ENCODE peak calls at places on chromosomes 13 and 19, in ten cellular contexts. Z is GM04503; D is left lung; T is nephron progenitor cell; G is activated CD4-positive, alpha-beta T cell treated with anti-CD3 and anti-CD28 coated beads for 1 hour; K is GM10248; H is neural crest cell; S is PC-3; X is NCI-H1092 treated with DMSO at 0.1 percent for 48 hours; W is stimulated activated CD4-positive, alpha-beta T cell treated with anti-CD3 and anti-CD28 coated beads, Interleukin-2, amount 100 ng/mL, for 48 hours. F is an unnamed sample.

GRCh38 chr19:52991484-52991883 is 22.2 kb upstream of the ERVV-1 start:
- DNase-seq in W (no peak), Z (peak), K (no peak), H (no peak), G (no peak), S (peak), T (no peak), X (no peak), D (no peak), F (no peak)

GRCh38 chr19:54790711-54791110 is 12.7 kb upstream of the KIR2DL4 start:
- DNase-seq in S (no peak), H (no peak), G (no peak), D (no peak), Z (no peak), K (no peak), W (no peak), X (no peak), T (no peak), F (no peak)

GRCh38 chr13:34391071-34391470 is 551.0 kb upstream of the NBEA start:
- DNase-seq in H (no peak), D (no peak), W (no peak), X (no peak), S (peak), K (no peak), G (no peak), Z (no peak), T (no peak), F (no peak)

GRCh38 chr19:14048439-14049153 is 13.3 kb downstream of the PALM3 start:
- DNase-seq in S (peak), Z (no peak), G (peak), X (peak), K (peak), H (peak), T (peak), W (peak), D (peak), F (peak)

GRCh38 chr19:17777840-17778620 is 16.9 kb upstream of the B3GNT3 start:
- DNase-seq in X (no peak), W (peak), S (peak), K (peak), Z (no peak), T (peak), H (peak), G (no peak), D (peak), F (peak)

GRCh38 chr19:3283886-3284657 is 59.6 kb downstream of the CELF5 start:
- DNase-seq in S (no peak), X (no peak), K (no peak), G (no peak), H (no peak), Z (no peak), W (no peak), T (no peak), D (no peak), F (no peak)

GRCh38 chr13:113397606-113398425 is 33.9 kb upstream of the GRTP1 start:
- DNase-seq in S (no peak), D (peak), G (no peak), X (no peak), K (no peak), T (no peak), W (no peak), H (no peak), Z (no peak), F (peak)

GRCh38 chr13:113905942-113906341 is 42.1 kb upstream of the GAS6 start:
- DNase-seq in S (no peak), X (no peak), H (no peak), W (no peak), K (no peak), T (no peak), G (no peak), Z (no peak), D (no peak), F (no peak)

GRCh38 chr13:99505814-99506269 is 4.6 kb downstream of the TM9SF2 start:
- DNase-seq in Z (no peak), T (no peak), H (no peak), S (peak), W (no peak), X (no peak), G (no peak), D (no peak), K (no peak), F (no peak)

GRCh38 chr19:42113641-42114348 is 18.5 kb downstream of the POU2F2 start:
- DNase-seq in W (no peak), T (peak), D (no peak), G (no peak), H (no peak), K (peak), X (peak), S (peak), Z (peak), F (peak)

GRCh38 chr19:54551293-54551692 is 22.3 kb upstream of the LILRA2 start:
- DNase-seq in S (no peak), X (no peak), T (no peak), D (no peak), Z (no peak), W (no peak), H (no peak), G (no peak), K (peak), F (no peak)

GRCh38 chr19:14979136-14979497 is 547 bp downstream of the SLC1A6 start:
- DNase-seq in X (peak), T (no peak), W (no peak), G (no peak), K (no peak), S (no peak), Z (no peak), D (no peak), H (no peak), F (no peak)

GRCh38 chr13:83882626-83882959 is 319 bp upstream of the SLITRK1 start:
- DNase-seq in S (no peak), D (no peak), G (no peak), X (no peak), K (no peak), Z (no peak), H (no peak), W (no peak), T (no peak), F (no peak)

GRCh38 chr13:28548872-28549271 is 53.9 kb upstream of the FLT1 start:
- DNase-seq in D (no peak), H (no peak), K (no peak), X (no peak), S (no peak), W (no peak), Z (no peak), G (no peak), T (no peak), F (peak)

GRCh38 chr19:7470540-7471305 is 18.1 kb downstream of the PEX11G start:
- DNase-seq in H (no peak), S (no peak), D (no peak), K (no peak), T (no peak), G (no peak), Z (no peak), X (no peak), W (no peak), F (no peak)

GRCh38 chr13:59946924-59947323 is 216.8 kb downstream of the DIAPH3 start:
- DNase-seq in D (no peak), K (no peak), X (no peak), H (no peak), W (no peak), T (no peak), Z (peak), S (no peak), G (no peak), F (no peak)

GRCh38 chr13:73602295-73602694 is 531.9 kb downstream of the KLF12 start:
- DNase-seq in H (no peak), Z (no peak), T (no peak), K (no peak), G (no peak), S (peak), D (no peak), W (no peak), X (no peak), F (peak)

GRCh38 chr13:37058801-37059135 is 720 bp downstream of the SUPT20H start:
- DNase-seq in H (no peak), W (peak), D (no peak), X (no peak), G (no peak), Z (no peak), K (no peak), T (peak), S (no peak), F (no peak)

GRCh38 chr13:39401091-39401647 is 201.8 kb downstream of the LHFPL6 start:
- DNase-seq in W (no peak), X (no peak), Z (no peak), K (no peak), G (no peak), H (no peak), S (no peak), T (no peak), D (no peak), F (no peak)

GRCh38 chr13:97321616-97322321 is 99.6 kb downstream of the MBNL2 start:
- DNase-seq in K (no peak), T (no peak), X (no peak), H (no peak), G (no peak), D (no peak), Z (no peak), W (no peak), S (no peak), F (no peak)

GRCh38 chr13:68982961-68983619 is 1124.5 kb upstream of the ATXN8OS start:
- DNase-seq in D (peak), W (no peak), S (no peak), X (no peak), K (no peak), T (no peak), Z (no peak), G (no peak), H (no peak), F (no peak)

GRCh38 chr13:50309872-50310594 is 294.8 kb downstream of the KCNRG start:
- DNase-seq in W (no peak), G (no peak), S (no peak), K (no peak), D (no peak), Z (no peak), H (no peak), X (no peak), T (no peak), F (peak)

GRCh38 chr19:13979224-13979623 is 26.9 kb downstream of the RFX1 start:
- DNase-seq in Z (no peak), X (no peak), S (no peak), K (no peak), T (no peak), D (peak), W (no peak), H (no peak), G (no peak), F (peak)

GRCh38 chr13:103157034-103157433 is 90.8 kb upstream of the SLC10A2 start:
- DNase-seq in T (no peak), G (no peak), Z (no peak), D (no peak), W (no peak), S (peak), X (no peak), K (no peak), H (no peak), F (no peak)

GRCh38 chr19:50162988-50163387 is at the start of gene IZUMO2:
- DNase-seq in T (no peak), K (no peak), Z (no peak), G (no peak), S (no peak), H (no peak), X (no peak), D (no peak), W (no peak), F (peak)

GRCh38 chr19:46211201-46211881 is 18.2 kb upstream of the IGFL1 start:
- DNase-seq in D (no peak), W (no peak), K (no peak), S (peak), Z (no peak), T (no peak), X (no peak), G (no peak), H (no peak), F (peak)

GRCh38 chr19:49475995-49476880 is 2.2 kb downstream of the FLT3LG start:
- DNase-seq in W (peak), D (no peak), G (peak), T (peak), H (peak), K (peak), S (no peak), X (no peak), Z (no peak), F (peak)

GRCh38 chr19:47512183-47512947 is 2.5 kb downstream of the NAPA start:
- DNase-seq in Z (peak), G (no peak), X (no peak), T (no peak), S (peak), W (no peak), H (no peak), D (no peak), K (no peak), F (no peak)

GRCh38 chr19:47143322-47144073 is 12.9 kb downstream of the SAE1 start:
- DNase-seq in G (no peak), W (no peak), K (no peak), H (no peak), T (no peak), D (no peak), Z (no peak), X (no peak), S (no peak), F (no peak)

GRCh38 chr13:100209857-100210580 is 121.1 kb downstream of the PCCA start:
- DNase-seq in H (no peak), W (no peak), S (peak), X (no peak), G (no peak), D (no peak), T (no peak), K (no peak), Z (peak), F (no peak)

GRCh38 chr13:80070024-80070703 is 270.8 kb downstream of the SPRY2 start:
- DNase-seq in D (no peak), Z (no peak), T (no peak), H (no peak), G (no peak), W (no peak), X (peak), K (no peak), S (no peak), F (no peak)

GRCh38 chr13:40546047-40546446 is 120.4 kb downstream of the FOXO1 start:
- DNase-seq in D (no peak), K (no peak), T (no peak), H (no peak), W (no peak), Z (no peak), X (no peak), G (no peak), S (no peak), F (peak)

GRCh38 chr13:20465218-20465879 is 60.3 kb downstream of the CRYL1 start:
- DNase-seq in X (no peak), T (no peak), Z (no peak), K (no peak), D (no peak), W (no peak), S (peak), H (no peak), G (no peak), F (no peak)

GRCh38 chr13:113445791-113446487 is 7.3 kb downstream of the ADPRHL1 start:
- DNase-seq in D (no peak), K (peak), S (no peak), G (no peak), H (no peak), T (no peak), W (no peak), X (no peak), Z (no peak), F (no peak)

GRCh38 chr13:26424181-26424580 is 133.3 kb upstream of the WASF3 start:
- DNase-seq in X (no peak), K (no peak), T (no peak), H (no peak), D (no peak), S (no peak), W (no peak), G (no peak), Z (no peak), F (no peak)

GRCh38 chr13:84684048-84684662 is 801.9 kb upstream of the SLITRK1 start:
- DNase-seq in S (peak), W (no peak), G (no peak), Z (no peak), H (no peak), D (no peak), X (no peak), K (no peak), T (no peak), F (no peak)

GRCh38 chr19:7739801-7740659 is 7.3 kb downstream of the CD209 start:
- DNase-seq in G (no peak), Z (no peak), H (no peak), X (no peak), D (no peak), S (no peak), T (no peak), W (no peak), K (no peak), F (no peak)

GRCh38 chr19:3404324-3405260 is 38.2 kb downstream of the NFIC start:
- DNase-seq in S (no peak), W (no peak), X (no peak), H (no peak), D (peak), K (no peak), T (no peak), Z (no peak), G (no peak), F (no peak)